ENCODE peak calls at places on chromosome 2, in eight cellular contexts. K is MCF 10A; Q is activated CD8-positive, alpha-beta memory T cell treated with anti-CD3 and anti-CD28 coated beads, Interleukin-2, amount 50 U/mL, for 48 hours; X is ACHN; C is HFFc6; U is psoas muscle; M is A549; E is skeletal muscle cell. Y is an unnamed sample.

GRCh38 chr2:227103583-227103982 is 60.4 kb downstream of the COL4A4 start:
- DNase-seq in Q (no peak), K (no peak), M (no peak), E (no peak), X (no peak), C (no peak), U (no peak), Y (no peak)

GRCh38 chr2:108958632-108959341 is 30.2 kb downstream of the EDAR start:
- DNase-seq in Q (no peak), X (no peak), M (no peak), C (no peak), U (no peak), K (no peak), E (no peak), Y (no peak)

GRCh38 chr2:46325178-46325928 is 28.1 kb downstream of the EPAS1 start:
- DNase-seq in M (no peak), X (no peak), E (no peak), U (no peak), C (peak), Q (no peak), K (peak), Y (peak)

GRCh38 chr2:96144481-96145027 is 686 bp downstream of the DUSP2 start:
- DNase-seq in E (no peak), M (no peak), U (peak), C (no peak), Q (peak), K (peak), X (no peak), Y (no peak)

GRCh38 chr2:134253117-134253704 is 661 bp upstream of the MGAT5 start:
- DNase-seq in K (no peak), M (no peak), X (no peak), U (no peak), Q (no peak), C (no peak), E (no peak), Y (no peak)

GRCh38 chr2:41933585-41934322 is 114.1 kb upstream of the PKDCC start:
- DNase-seq in X (peak), U (no peak), M (peak), K (peak), Q (no peak), C (peak), E (peak), Y (peak)

GRCh38 chr2:174615951-174616436 is 18.4 kb upstream of the WIPF1 start:
- DNase-seq in K (peak), X (no peak), U (no peak), Q (no peak), M (no peak), C (peak), E (peak), Y (peak)

GRCh38 chr2:38462121-38462634 is 85.1 kb upstream of the ATL2 start:
- DNase-seq in K (peak), E (peak), X (peak), Q (peak), C (peak), M (peak), U (no peak), Y (peak)

GRCh38 chr2:240183370-240184197 is 43.1 kb upstream of the OTOS start:
- DNase-seq in Q (no peak), E (no peak), X (no peak), K (no peak), M (no peak), U (no peak), C (no peak), Y (no peak)

GRCh38 chr2:26583381-26583911 is 57.7 kb downstream of the CIB4 start:
- DNase-seq in U (no peak), M (no peak), E (no peak), K (no peak), C (no peak), Q (peak), X (no peak), Y (no peak)

GRCh38 chr2:224432003-224432574 is 30.2 kb upstream of the FAM124B start:
- DNase-seq in E (no peak), C (no peak), X (no peak), Q (no peak), U (no peak), M (no peak), K (no peak), Y (no peak)

GRCh38 chr2:235430366-235431083 is 63.3 kb upstream of the AGAP1 start:
- DNase-seq in Q (no peak), U (no peak), E (no peak), M (no peak), K (no peak), X (no peak), C (no peak), Y (no peak)

GRCh38 chr2:48270209-48270608 is 259.7 kb upstream of the STON1 start:
- DNase-seq in Q (no peak), E (no peak), U (no peak), C (no peak), M (no peak), K (no peak), X (no peak), Y (no peak)

GRCh38 chr2:111673526-111673925 is 210.5 kb downstream of the ANAPC1 start:
- DNase-seq in K (no peak), M (no peak), E (no peak), U (no peak), X (no peak), C (no peak), Q (no peak), Y (no peak)

GRCh38 chr2:163834221-163834620 is 98.4 kb upstream of the FIGN start:
- DNase-seq in M (no peak), K (no peak), E (no peak), C (no peak), Q (no peak), U (no peak), X (no peak), Y (no peak)

GRCh38 chr2:29844713-29845320 is 76.6 kb downstream of the ALK start:
- DNase-seq in K (peak), U (no peak), Q (no peak), M (no peak), E (no peak), C (no peak), X (no peak), Y (peak)

GRCh38 chr2:127829845-127830246 is 18.9 kb upstream of the WDR33 start:
- DNase-seq in Q (peak), E (no peak), M (no peak), X (no peak), K (no peak), C (no peak), U (no peak), Y (peak)

GRCh38 chr2:102789349-102790085 is 27.7 kb downstream of the TMEM182 start:
- DNase-seq in C (no peak), K (no peak), E (no peak), U (no peak), M (no peak), X (no peak), Q (no peak), Y (no peak)

GRCh38 chr2:567865-568638 is 109.2 kb downstream of the TMEM18 start:
- DNase-seq in C (peak), X (peak), M (no peak), U (no peak), K (peak), Q (no peak), E (peak), Y (peak)

GRCh38 chr2:15919716-15920444 is 20.5 kb upstream of the MYCN start:
- DNase-seq in Q (no peak), M (no peak), E (no peak), K (peak), U (no peak), C (no peak), X (no peak), Y (no peak)

GRCh38 chr2:9004338-9005204 is 1.1 kb upstream of the MBOAT2 start:
- DNase-seq in C (peak), U (no peak), Q (no peak), M (peak), K (peak), X (peak), E (no peak), Y (peak)

GRCh38 chr2:10889741-10890215 is 22.0 kb upstream of the KCNF1 start:
- DNase-seq in U (no peak), K (peak), E (no peak), X (no peak), C (no peak), Q (no peak), M (no peak), Y (peak)

GRCh38 chr2:232320038-232320790 is 58.3 kb upstream of the ALPP start:
- DNase-seq in U (peak), C (no peak), E (no peak), Q (no peak), X (no peak), M (no peak), K (no peak), Y (no peak)

GRCh38 chr2:136048886-136049832 is 63.7 kb upstream of the DARS1 start:
- DNase-seq in M (no peak), X (no peak), K (no peak), C (no peak), U (no peak), Q (no peak), E (no peak), Y (no peak)

GRCh38 chr2:172674034-172674967 is 61.3 kb upstream of the RAPGEF4 start:
- DNase-seq in U (peak), Q (peak), M (no peak), C (no peak), E (no peak), X (no peak), K (no peak), Y (no peak)

GRCh38 chr2:217929757-217930707 is 72.8 kb downstream of the TNS1 start:
- DNase-seq in X (no peak), Q (no peak), U (no peak), C (peak), M (no peak), E (no peak), K (peak), Y (no peak)

GRCh38 chr2:28427741-28428412 is 35.2 kb downstream of the FOSL2 start:
- DNase-seq in Q (no peak), U (peak), K (no peak), E (no peak), M (no peak), X (no peak), C (no peak), Y (no peak)

GRCh38 chr2:67503066-67503795 is 106.1 kb downstream of the ETAA1 start:
- DNase-seq in U (no peak), E (peak), Q (no peak), X (peak), C (peak), M (no peak), K (peak), Y (peak)

Y was measured in A172.